ENCODE peak calls at places on chromosomes 1 and 21, in seven cellular contexts. X, U, F, Z, M, Q and E are unnamed samples.

GRCh38 chr1:233114159-233114558 is 163.7 kb downstream of the NTPCR start:
- DNase-seq in Q (no peak), U (no peak), F (peak; percentile 7), X (no peak), M (peak; percentile 29), Z (no peak), E (peak; percentile 22)

GRCh38 chr21:38753114-38754100 is 52.3 kb upstream of the ETS2 start:
- DNase-seq in Q (no peak), X (no peak), U (no peak), M (no peak), F (no peak), Z (no peak), E (no peak)

GRCh38 chr1:51119331-51119730 is 17.3 kb downstream of the C1orf185 start:
- DNase-seq in Z (no peak), U (no peak), Q (no peak), X (no peak), M (no peak), F (no peak), E (no peak)

GRCh38 chr21:44519346-44520325 is 20.4 kb downstream of the KRTAP10-1 start:
- DNase-seq in M (no peak), Z (no peak), F (no peak), U (no peak), Q (no peak), X (no peak), E (no peak)

GRCh38 chr1:21293537-21294265 is 3.4 kb upstream of the ECE1 start:
- DNase-seq in M (no peak), Z (no peak), X (peak; percentile 74), U (no peak), F (no peak), Q (no peak), E (no peak)

GRCh38 chr1:11746092-11746491 is 10.2 kb downstream of the AGTRAP start:
- DNase-seq in M (no peak), X (no peak), Q (no peak), U (no peak), F (no peak), Z (no peak), E (no peak)

GRCh38 chr1:78607944-78608343 is 12.3 kb upstream of the IFI44L start:
- DNase-seq in Z (no peak), F (no peak), Q (no peak), U (peak; percentile 57), X (no peak), M (no peak), E (no peak)

GRCh38 chr21:44988607-44989537 is 49.0 kb downstream of the SLX9 start:
- DNase-seq in X (no peak), F (no peak), Z (no peak), U (no peak), Q (no peak), M (no peak), E (no peak)

GRCh38 chr1:9844746-9845145 is 21.0 kb upstream of the CLSTN1 start:
- DNase-seq in M (no peak), F (no peak), X (no peak), Z (no peak), U (no peak), Q (no peak), E (no peak)

GRCh38 chr1:222196736-222197135 is 351.2 kb downstream of the HHIPL2 start:
- DNase-seq in M (no peak), Z (no peak), U (no peak), X (no peak), Q (no peak), F (no peak), E (no peak)

GRCh38 chr1:37239225-37239740 is 205.0 kb upstream of the GRIK3 start:
- DNase-seq in Z (no peak), M (no peak), X (no peak), Q (peak; percentile 65), F (no peak), U (no peak), E (no peak)

GRCh38 chr1:248839168-248839555 is 1.1 kb downstream of the ZNF672 start:
- DNase-seq in X (no peak), F (no peak), U (no peak), M (no peak), Z (no peak), Q (no peak), E (no peak)

GRCh38 chr1:207487636-207488035 is 8.3 kb upstream of the CR1 start:
- DNase-seq in F (no peak), M (no peak), U (no peak), Z (no peak), X (no peak), Q (no peak), E (no peak)

GRCh38 chr1:89779541-89779940 is 41.3 kb upstream of the LRRC8D start:
- DNase-seq in X (no peak), F (no peak), Z (no peak), M (no peak), Q (no peak), U (no peak), E (no peak)

GRCh38 chr1:210683403-210684047 is 354.8 kb downstream of the HHAT start:
- DNase-seq in F (no peak), U (no peak), Q (no peak), X (no peak), M (no peak), Z (no peak), E (no peak)

GRCh38 chr1:68278221-68278620 is 45.9 kb upstream of the WLS start:
- DNase-seq in Q (no peak), U (no peak), Z (no peak), F (no peak), X (no peak), M (no peak), E (no peak)

GRCh38 chr1:108209456-108210108 is 9.4 kb upstream of the SLC25A24 start:
- DNase-seq in Q (no peak), U (no peak), F (no peak), Z (no peak), X (no peak), M (no peak), E (no peak)

GRCh38 chr1:227068883-227069282 is 128.8 kb downstream of the COQ8A start:
- DNase-seq in F (no peak), M (no peak), Q (no peak), X (no peak), Z (no peak), U (no peak), E (no peak)

GRCh38 chr1:117033149-117033548 is 27.0 kb upstream of the TTF2 start:
- DNase-seq in U (no peak), M (no peak), Q (no peak), F (no peak), Z (no peak), X (no peak), E (no peak)

GRCh38 chr1:213330281-213330680 is 279.2 kb downstream of the RPS6KC1 start:
- DNase-seq in U (no peak), M (no peak), F (no peak), Z (no peak), X (no peak), Q (no peak), E (no peak)

GRCh38 chr1:163085041-163085903 is 16.1 kb downstream of the RGS4 start:
- DNase-seq in Q (no peak), F (no peak), X (no peak), Z (no peak), M (no peak), U (no peak), E (no peak)

GRCh38 chr1:183069562-183070216 is 46.5 kb downstream of the LAMC1 start:
- DNase-seq in X (no peak), M (no peak), Q (no peak), F (no peak), Z (no peak), U (peak; percentile 76), E (no peak)

GRCh38 chr1:67489643-67490042 is 59.4 kb upstream of the SERBP1 start:
- DNase-seq in X (peak; percentile 0), Q (peak; percentile 31), Z (no peak), U (peak; percentile 36), M (peak; percentile 13), F (peak; percentile 60), E (peak; percentile 65)

GRCh38 chr1:219927956-219928790 is at the start of gene SLC30A10:
- DNase-seq in Z (no peak), Q (peak; percentile 88), M (no peak), U (peak; percentile 4), X (no peak), F (peak; percentile 88), E (no peak)

GRCh38 chr1:98034505-98034904 is 113.7 kb upstream of the DPYD start:
- DNase-seq in Z (no peak), F (no peak), X (no peak), M (no peak), U (no peak), Q (no peak), E (no peak)

GRCh38 chr1:5494518-5494917 is 497.7 kb downstream of the NPHP4 start:
- DNase-seq in F (no peak), M (no peak), X (no peak), U (no peak), Q (no peak), Z (no peak), E (no peak)
- TF ChIP-seq JUND in F (no peak), M (no peak), X (no peak), U (no peak), Q (no peak), Z (no peak), E (no peak)

GRCh38 chr1:42742617-42743301 is 2.7 kb upstream of the CLDN19 start:
- DNase-seq in M (no peak), F (no peak), Z (no peak), Q (peak; percentile 41), U (no peak), X (no peak), E (no peak)
- TF ChIP-seq JUND in M (no peak), F (no peak), Z (no peak), Q (no peak), U (no peak), X (no peak), E (no peak)

GRCh38 chr1:230232352-230232751 is 165.3 kb downstream of the GALNT2 start:
- DNase-seq in F (no peak), M (no peak), U (no peak), Q (no peak), X (no peak), Z (peak; percentile 15), E (no peak)

GRCh38 chr1:230230273-230230672 is 163.2 kb downstream of the GALNT2 start:
- DNase-seq in Q (no peak), F (no peak), M (no peak), Z (no peak), U (no peak), X (no peak), E (no peak)

GRCh38 chr1:230233786-230234185 is 166.7 kb downstream of the GALNT2 start:
- DNase-seq in U (no peak), X (no peak), M (no peak), F (no peak), Q (no peak), Z (no peak), E (no peak)

GRCh38 chr1:230230948-230231738 is 164.1 kb downstream of the GALNT2 start:
- DNase-seq in F (peak; percentile 19), X (no peak), M (no peak), Z (no peak), U (no peak), Q (no peak), E (no peak)

GRCh38 chr1:230231739-230232075 is 164.7 kb downstream of the GALNT2 start:
- DNase-seq in Q (no peak), Z (no peak), X (no peak), M (no peak), F (peak; percentile 75), U (no peak), E (no peak)
- TF ChIP-seq JUND in Q (no peak), Z (no peak), X (no peak), M (no peak), F (no peak), U (no peak), E (no peak)

DNA sequence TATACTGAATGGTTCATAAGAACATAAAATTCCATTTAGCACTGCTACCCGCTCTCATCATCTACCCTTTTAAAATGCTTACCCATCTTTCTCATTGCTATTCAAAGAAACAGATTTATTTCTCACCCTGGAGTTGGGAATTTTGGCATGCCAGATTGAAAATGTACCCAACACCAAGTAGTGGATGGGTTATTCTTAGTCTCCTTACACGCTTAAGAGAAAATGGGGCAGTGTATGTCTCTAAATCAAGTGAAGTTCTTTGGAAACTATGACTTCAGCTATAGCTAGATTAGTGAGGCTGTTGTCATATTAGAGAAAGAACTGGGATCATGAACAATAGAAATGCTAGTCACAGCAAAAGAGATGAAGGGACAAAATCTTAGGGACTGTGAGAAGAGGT is 27.7 kb upstream of the ESRRG start:
- DNase-seq in X (no peak), F (no peak), M (no peak), Z (no peak), Q (no peak), U (no peak), E (no peak)
- TF ChIP-seq JUND in X (no peak), F (no peak), M (no peak), Z (no peak), Q (no peak), U (no peak), E (no peak)